ENCODE peak calls at places on chromosome 7, in ten cellular contexts. L is AG08395, N is AG04449, Y is T1000, C is K562, J is HS-27A, H is AG08396, M is skeletal muscle cell, U is NCI-H1105, A is left ventricle myocardium inferior. Z is an unnamed sample.

GRCh38 chr7:106723398-106723797 is 62.4 kb upstream of the CCDC71L start:
- DNase-seq in L (no peak), N (no peak), Y (no peak), C (no peak), J (no peak), H (no peak), M (no peak), U (no peak), A (no peak), Z (no peak)

GRCh38 chr7:107697246-107698044 is 36.8 kb downstream of the SLC26A4 start:
- DNase-seq in L (no peak), N (no peak), Y (no peak), C (no peak), J (no peak), H (no peak), M (no peak), U (no peak), A (no peak), Z (no peak)

GRCh38 chr7:83677180-83677866 is 28.4 kb upstream of the SEMA3E start:
- DNase-seq in L (peak; percentile 72), N (peak; percentile 52), Y (peak; percentile 83), C (no peak), J (peak; percentile 87), H (peak; percentile 69), M (peak; percentile 93), U (no peak), A (no peak), Z (peak; percentile 85)

GRCh38 chr7:127803626-127804025 is 151.6 kb downstream of the SND1 start:
- DNase-seq in L (no peak), N (no peak), Y (no peak), C (peak; percentile 47), J (no peak), H (no peak), M (no peak), U (peak; percentile 10), A (no peak), Z (no peak)

GRCh38 chr7:7032221-7032620 is 150.1 kb upstream of the C1GALT1 start:
- DNase-seq in L (no peak), N (no peak), Y (no peak), C (no peak), J (no peak), H (no peak), M (no peak), U (no peak), A (no peak), Z (no peak)

GRCh38 chr7:20561908-20562307 is 53.6 kb upstream of the ABCB5 start:
- DNase-seq in L (no peak), N (no peak), Y (no peak), C (no peak), J (no peak), H (no peak), M (no peak), U (no peak), A (no peak), Z (no peak)

GRCh38 chr7:46383605-46384004 is 462.5 kb upstream of the IGFBP3 start:
- DNase-seq in L (no peak), N (no peak), Y (no peak), C (no peak), J (no peak), H (no peak), M (peak; percentile 62), U (no peak), A (no peak), Z (no peak)

GRCh38 chr7:100483101-100483727 is 513 bp upstream of the NYAP1 start:
- DNase-seq in L (peak; percentile 67), N (no peak), Y (peak; percentile 43), C (peak; percentile 85), J (no peak), H (peak; percentile 88), M (no peak), U (peak; percentile 38), A (peak; percentile 74), Z (no peak)

GRCh38 chr7:158809596-158809995 is 19.7 kb downstream of the ESYT2 start:
- DNase-seq in L (no peak), N (no peak), Y (no peak), C (no peak), J (no peak), H (no peak), M (no peak), U (no peak), A (no peak), Z (no peak)

GRCh38 chr7:116259821-116260440 is 49.6 kb downstream of the TES start:
- DNase-seq in L (peak; percentile 75), N (peak; percentile 63), Y (no peak), C (no peak), J (peak; percentile 72), H (peak; percentile 26), M (peak; percentile 64), U (no peak), A (no peak), Z (peak; percentile 79)

GRCh38 chr7:133854739-133855138 is 272.4 kb upstream of the LRGUK start:
- DNase-seq in L (peak; percentile 36), N (peak; percentile 7), Y (no peak), C (peak; percentile 28), J (no peak), H (peak; percentile 23), M (no peak), U (peak; percentile 53), A (no peak), Z (peak; percentile 60)

GRCh38 chr7:55147736-55148135 is 128.9 kb downstream of the EGFR start:
- DNase-seq in L (no peak), N (no peak), Y (no peak), C (no peak), J (no peak), H (no peak), M (no peak), U (no peak), A (no peak), Z (no peak)

GRCh38 chr7:96996111-96996936 is 9.0 kb upstream of the DLX6 start:
- DNase-seq in L (no peak), N (no peak), Y (no peak), C (no peak), J (no peak), H (peak; percentile 5), M (no peak), U (no peak), A (no peak), Z (no peak)

GRCh38 chr7:22319424-22320403 is 37.2 kb downstream of the RAPGEF5 start:
- DNase-seq in L (no peak), N (no peak), Y (no peak), C (no peak), J (no peak), H (no peak), M (no peak), U (peak; percentile 70), A (no peak), Z (no peak)

GRCh38 chr7:11847336-11847735 is 15.3 kb upstream of the THSD7A start:
- DNase-seq in L (no peak), N (no peak), Y (no peak), C (no peak), J (no peak), H (no peak), M (no peak), U (no peak), A (no peak), Z (no peak)

GRCh38 chr7:157983442-157984137 is 604.0 kb downstream of the PTPRN2 start:
- DNase-seq in L (no peak), N (no peak), Y (no peak), C (no peak), J (no peak), H (no peak), M (no peak), U (no peak), A (no peak), Z (no peak)

GRCh38 chr7:101179117-101179779 is 845 bp downstream of the NAT16 start:
- DNase-seq in L (no peak), N (no peak), Y (no peak), C (no peak), J (no peak), H (peak; percentile 36), M (no peak), U (peak; percentile 37), A (no peak), Z (no peak)

GRCh38 chr7:19916011-19916410 is 142.6 kb upstream of the TMEM196 start:
- DNase-seq in L (peak; percentile 10), N (no peak), Y (no peak), C (no peak), J (no peak), H (no peak), M (no peak), U (no peak), A (no peak), Z (peak; percentile 7)

GRCh38 chr7:20343954-20344353 is 13.3 kb downstream of the ITGB8 start:
- DNase-seq in L (no peak), N (no peak), Y (no peak), C (no peak), J (no peak), H (no peak), M (no peak), U (no peak), A (no peak), Z (no peak)